ENCODE peak calls at places on chromosomes 12 and 14, in ten cellular contexts. M, N, E, S, Q, V, U, P, F and O are unnamed samples.

GRCh38 chr14:75648066-75648838 is 12.4 kb downstream of the ERG28 start:
- DNase-seq in M (peak), N (no peak), E (no peak), S (no peak), Q (no peak), V (peak), U (peak), P (peak), F (peak), O (peak)

GRCh38 chr12:52683575-52684300 is 3.5 kb upstream of the KRT1 start:
- DNase-seq in M (no peak), N (no peak), E (no peak), S (no peak), Q (no peak), V (no peak), U (no peak), P (no peak), F (no peak), O (no peak)

GRCh38 chr14:96246535-96246839 is 9.5 kb upstream of the BDKRB1 start:
- DNase-seq in M (peak), N (no peak), E (no peak), S (no peak), Q (no peak), V (no peak), U (no peak), P (no peak), F (peak), O (no peak)

GRCh38 chr14:68146812-68147211 is 327.2 kb downstream of the RAD51B start:
- DNase-seq in M (peak), N (no peak), E (no peak), S (no peak), Q (no peak), V (no peak), U (no peak), P (no peak), F (peak), O (peak)

GRCh38 chr14:75793806-75794205 is 132.8 kb downstream of the TTLL5 start:
- DNase-seq in M (no peak), N (no peak), E (no peak), S (no peak), Q (no peak), V (no peak), U (no peak), P (no peak), F (peak), O (no peak)

GRCh38 chr14:56745091-56745490 is 65.2 kb downstream of the OTX2 start:
- DNase-seq in M (peak), N (no peak), E (no peak), S (no peak), Q (no peak), V (no peak), U (no peak), P (no peak), F (no peak), O (no peak)

GRCh38 chr12:75913502-75914110 is 118.0 kb downstream of the PHLDA1 start:
- DNase-seq in M (no peak), N (no peak), E (no peak), S (no peak), Q (no peak), V (peak), U (no peak), P (no peak), F (no peak), O (no peak)

GRCh38 chr12:122127839-122128238 is 46.2 kb downstream of the IL31 start:
- DNase-seq in M (no peak), N (no peak), E (no peak), S (no peak), Q (peak), V (no peak), U (no peak), P (no peak), F (no peak), O (no peak)

GRCh38 chr14:104113631-104114420 is 24.6 kb upstream of the KIF26A start:
- DNase-seq in M (no peak), N (no peak), E (no peak), S (peak), Q (peak), V (peak), U (no peak), P (no peak), F (no peak), O (no peak)

GRCh38 chr12:71639341-71639760 is 24.3 kb downstream of the ZFC3H1 start:
- DNase-seq in M (peak), N (no peak), E (no peak), S (no peak), Q (no peak), V (no peak), U (no peak), P (no peak), F (no peak), O (no peak)

GRCh38 chr14:75250800-75251199 is 27.8 kb upstream of the FOS start:
- DNase-seq in M (no peak), N (no peak), E (no peak), S (no peak), Q (no peak), V (no peak), U (no peak), P (no peak), F (no peak), O (no peak)

GRCh38 chr12:87618199-87618598 is 411.0 kb downstream of the C12orf50 start:
- DNase-seq in M (no peak), N (no peak), E (no peak), S (no peak), Q (no peak), V (no peak), U (no peak), P (no peak), F (no peak), O (no peak)

GRCh38 chr12:47816646-47817271 is 2.9 kb downstream of the HDAC7 start:
- DNase-seq in M (peak), N (no peak), E (no peak), S (peak), Q (no peak), V (no peak), U (no peak), P (peak), F (peak), O (no peak)

GRCh38 chr14:57261604-57262003 is 7.1 kb downstream of the EXOC5 start:
- DNase-seq in M (no peak), N (no peak), E (no peak), S (no peak), Q (no peak), V (no peak), U (no peak), P (no peak), F (no peak), O (no peak)

GRCh38 chr12:31267966-31268365 is 58.0 kb downstream of the SINHCAF start:
- DNase-seq in M (no peak), N (no peak), E (no peak), S (no peak), Q (no peak), V (no peak), U (no peak), P (no peak), F (no peak), O (no peak)

GRCh38 chr14:64811676-64812075 is 68.0 kb downstream of the SPTB start:
- DNase-seq in M (no peak), N (no peak), E (no peak), S (no peak), Q (no peak), V (no peak), U (no peak), P (peak), F (peak), O (no peak)

GRCh38 chr14:103735815-103736545 is 20.4 kb downstream of the ZFYVE21 start:
- DNase-seq in M (no peak), N (no peak), E (peak), S (no peak), Q (peak), V (no peak), U (no peak), P (no peak), F (no peak), O (no peak)

GRCh38 chr14:98799891-98800290 is 472.1 kb downstream of the BCL11B start:
- DNase-seq in M (no peak), N (no peak), E (no peak), S (no peak), Q (no peak), V (no peak), U (no peak), P (no peak), F (no peak), O (no peak)

GRCh38 chr14:24415421-24416253 is 13.8 kb downstream of the CBLN3 start:
- DNase-seq in M (no peak), N (no peak), E (no peak), S (no peak), Q (no peak), V (no peak), U (no peak), P (no peak), F (no peak), O (no peak)

GRCh38 chr14:58082491-58083098 is 69.4 kb downstream of the ARMH4 start:
- DNase-seq in M (peak), N (no peak), E (no peak), S (no peak), Q (no peak), V (no peak), U (no peak), P (peak), F (peak), O (no peak)

GRCh38 chr12:49583361-49584094 is 15.6 kb upstream of the MCRS1 start:
- DNase-seq in M (no peak), N (no peak), E (no peak), S (no peak), Q (no peak), V (no peak), U (no peak), P (no peak), F (peak), O (no peak)

GRCh38 chr12:45745861-45746277 is 16.4 kb downstream of the ARID2 start:
- DNase-seq in M (no peak), N (no peak), E (no peak), S (no peak), Q (no peak), V (no peak), U (no peak), P (peak), F (peak), O (no peak)

DNA sequence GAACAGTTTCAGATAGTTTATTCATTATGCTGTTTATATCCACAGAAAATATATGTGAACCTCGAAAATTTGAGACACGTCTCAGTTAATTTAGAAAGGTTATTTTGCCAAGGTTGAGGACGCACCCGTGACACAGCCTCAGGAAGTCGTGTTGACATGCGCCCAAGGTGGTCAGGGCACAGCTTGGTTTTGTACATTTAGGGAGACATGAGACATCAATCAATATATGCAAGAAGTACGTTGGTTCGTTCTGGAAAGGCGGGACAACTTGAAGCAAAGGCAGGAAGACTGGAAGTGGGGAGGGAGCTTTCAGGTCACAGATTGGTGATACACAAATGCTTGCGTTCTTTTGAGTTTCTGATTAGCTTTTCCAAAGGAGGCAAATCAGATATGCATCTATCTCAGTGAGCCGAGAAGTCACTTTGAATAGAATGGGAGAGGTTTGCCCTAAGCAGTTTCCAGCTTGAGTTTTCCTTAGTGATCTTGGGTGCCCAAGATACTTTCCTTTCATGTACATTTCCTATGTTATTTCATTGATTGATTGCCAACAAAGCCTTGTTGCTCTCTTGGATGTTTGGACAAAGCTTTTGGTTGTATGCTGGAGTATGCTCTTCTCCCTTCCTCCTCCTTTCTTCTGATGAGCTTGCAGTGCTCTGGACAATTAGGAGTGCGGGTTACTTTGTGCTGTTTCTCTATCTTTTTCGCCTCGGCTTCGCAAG is 3.2 kb downstream of the SNAPC1 start:
- DNase-seq in M (peak), N (no peak), E (no peak), S (no peak), Q (no peak), V (no peak), U (no peak), P (peak), F (no peak), O (no peak)
- H3K4me3 ChIP-seq in M (no peak), N (no peak), E (no peak), S (no peak), Q (no peak), V (peak), U (no peak), P (no peak), F (peak), O (no peak)

GRCh38 chr14:91860238-91860637 is 7.1 kb downstream of the TC2N start:
- DNase-seq in M (no peak), N (no peak), E (no peak), S (no peak), Q (no peak), V (no peak), U (no peak), P (no peak), F (no peak), O (no peak)
- H3K4me3 ChIP-seq in M (no peak), N (no peak), E (no peak), S (no peak), Q (no peak), V (no peak), U (no peak), P (no peak), F (no peak), O (no peak)

GRCh38 chr12:132178801-132179401 is 34.6 kb downstream of the NOC4L start:
- DNase-seq in M (no peak), N (peak), E (no peak), S (peak), Q (peak), V (no peak), U (no peak), P (no peak), F (no peak), O (no peak)

GRCh38 chr12:132176358-132176919 is 32.2 kb downstream of the NOC4L start:
- DNase-seq in M (no peak), N (no peak), E (no peak), S (peak), Q (peak), V (no peak), U (no peak), P (no peak), F (no peak), O (no peak)

GRCh38 chr12:132179431-132180362 is 35.4 kb downstream of the NOC4L start:
- DNase-seq in M (no peak), N (no peak), E (no peak), S (no peak), Q (peak), V (no peak), U (no peak), P (no peak), F (no peak), O (no peak)

GRCh38 chr12:132176920-132177551 is 32.8 kb downstream of the NOC4L start:
- DNase-seq in M (no peak), N (no peak), E (no peak), S (peak), Q (peak), V (no peak), U (no peak), P (no peak), F (no peak), O (no peak)

DNA sequence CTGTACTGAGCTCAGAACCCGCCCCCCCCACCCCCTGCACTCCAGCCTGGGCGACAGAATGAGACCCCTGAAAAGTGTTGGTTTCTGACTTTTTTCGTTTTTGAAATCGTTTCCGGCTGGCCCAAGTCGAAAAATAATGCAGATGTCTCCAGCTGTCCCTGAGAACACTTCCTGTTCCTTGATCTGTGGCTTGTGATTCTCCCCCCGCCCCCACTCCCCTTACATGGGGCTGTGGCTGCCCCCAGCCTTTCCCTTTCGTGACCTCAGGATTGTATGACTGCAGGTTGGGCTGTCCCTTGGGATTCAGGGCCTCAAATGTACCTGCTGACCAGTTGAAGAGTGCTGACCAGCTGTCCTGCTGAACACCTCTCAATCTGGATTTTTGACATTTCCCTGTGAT is 34.1 kb downstream of the NOC4L start:
- DNase-seq in M (no peak), N (no peak), E (no peak), S (peak), Q (peak), V (no peak), U (no peak), P (no peak), F (no peak), O (no peak)
- H3K4me3 ChIP-seq in M (no peak), N (peak), E (no peak), S (no peak), Q (no peak), V (no peak), U (no peak), P (no peak), F (no peak), O (no peak)

GRCh38 chr12:105335856-105336255 is 5.4 kb downstream of the C12orf75 start:
- DNase-seq in M (no peak), N (no peak), E (no peak), S (no peak), Q (no peak), V (no peak), U (no peak), P (no peak), F (no peak), O (no peak)
- H3K4me3 ChIP-seq in M (no peak), N (no peak), E (no peak), S (no peak), Q (no peak), V (no peak), U (no peak), P (no peak), F (no peak), O (no peak)

GRCh38 chr14:52219488-52220084 is 47.9 kb upstream of the PTGDR start:
- DNase-seq in M (no peak), N (no peak), E (no peak), S (no peak), Q (no peak), V (no peak), U (no peak), P (no peak), F (no peak), O (no peak)

GRCh38 chr14:52222901-52223300 is 44.6 kb upstream of the PTGDR start:
- DNase-seq in M (no peak), N (no peak), E (no peak), S (no peak), Q (no peak), V (no peak), U (no peak), P (no peak), F (no peak), O (no peak)

GRCh38 chr14:52220924-52221802 is 46.3 kb upstream of the PTGDR start:
- DNase-seq in M (no peak), N (no peak), E (no peak), S (no peak), Q (no peak), V (no peak), U (no peak), P (no peak), F (no peak), O (no peak)
- H3K4me3 ChIP-seq in M (no peak), N (peak), E (peak), S (no peak), Q (peak), V (peak), U (peak), P (no peak), F (no peak), O (no peak)

DNA sequence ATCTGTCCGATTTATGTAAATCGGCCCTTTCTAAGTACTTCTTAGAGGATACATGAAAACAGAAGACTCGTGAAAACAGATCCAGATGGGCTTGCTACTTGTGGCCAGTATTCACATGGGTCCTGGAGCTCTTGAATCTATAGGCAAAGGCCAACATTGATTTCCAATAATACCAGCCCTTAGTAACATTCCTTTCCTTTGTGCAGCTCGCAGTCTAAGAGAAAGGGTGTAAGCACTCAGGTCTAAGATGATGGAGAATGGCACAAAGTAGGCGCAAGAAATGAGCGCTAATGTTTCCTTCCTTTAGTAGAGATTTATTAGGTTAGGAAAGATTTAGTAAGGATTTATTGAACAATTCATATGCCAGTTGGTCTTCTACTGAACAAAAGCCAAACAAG is 602 bp downstream of the RNU6-8 start:
- DNase-seq in M (peak), N (no peak), E (no peak), S (no peak), Q (no peak), V (no peak), U (no peak), P (peak), F (no peak), O (no peak)
- H3K4me3 ChIP-seq in M (no peak), N (peak), E (peak), S (peak), Q (peak), V (peak), U (peak), P (peak), F (peak), O (peak)

GRCh38 chr14:66088661-66089060 is 397.5 kb upstream of the CCDC196 start:
- DNase-seq in M (no peak), N (no peak), E (no peak), S (no peak), Q (no peak), V (no peak), U (no peak), P (no peak), F (peak), O (no peak)
- H3K4me3 ChIP-seq in M (no peak), N (no peak), E (no peak), S (no peak), Q (no peak), V (no peak), U (no peak), P (no peak), F (no peak), O (no peak)

DNA sequence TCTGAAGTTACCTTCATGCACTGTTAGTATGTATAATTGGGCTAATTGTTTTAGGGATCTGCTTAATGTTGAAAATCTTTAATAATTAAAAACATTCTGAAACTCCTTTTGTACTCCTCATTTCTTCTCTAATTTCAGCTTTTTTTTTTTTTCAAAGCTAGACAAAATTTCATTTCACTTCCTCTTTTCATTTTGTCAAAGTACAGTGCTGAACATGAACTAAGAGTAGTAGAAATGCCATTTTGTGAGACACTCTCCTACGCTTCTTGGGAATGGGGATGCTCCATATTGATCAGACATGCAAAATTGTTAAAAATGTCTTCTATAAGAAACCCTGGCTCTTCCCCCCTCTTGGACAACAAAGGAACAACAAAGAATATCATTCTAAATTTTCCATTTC is 1.7 kb downstream of the ABCD2 start:
- DNase-seq in M (no peak), N (no peak), E (no peak), S (no peak), Q (no peak), V (no peak), U (no peak), P (no peak), F (no peak), O (no peak)
- H3K4me3 ChIP-seq in M (no peak), N (peak), E (no peak), S (no peak), Q (peak), V (peak), U (peak), P (no peak), F (peak), O (no peak)